ENCODE peak calls at places on chromosomes 12 and 14, in eight cellular contexts. V is upper lobe of right lung; Y is fibroblast of lung; K is SJSA1; F is cardiac muscle cell; D is CD8-positive, alpha-beta T cell; H is CD8-positive, alpha-beta memory T cell; M is transverse colon. S is an unnamed sample.

GRCh38 chr14:67335781-67336180 is 23.8 kb downstream of the ATP6V1D start:
- DNase-seq in V (no peak), Y (no peak), K (no peak), F (peak; percentile 35), D (no peak), H (no peak), M (no peak), S (peak; percentile 79)

GRCh38 chr14:36508418-36509051 is 11.5 kb downstream of the NKX2-1 start:
- DNase-seq in V (peak; percentile 87), Y (no peak), K (no peak), F (no peak), D (no peak), H (no peak), M (no peak), S (no peak)

GRCh38 chr12:93832126-93832525 is 155.0 kb downstream of the CRADD start:
- DNase-seq in V (no peak), Y (peak; percentile 36), K (no peak), F (peak; percentile 21), D (no peak), H (no peak), M (no peak), S (no peak)

GRCh38 chr12:22275847-22276246 is 58.7 kb downstream of the ST8SIA1 start:
- DNase-seq in V (peak; percentile 70), Y (peak; percentile 99), K (peak; percentile 74), F (peak; percentile 100), D (no peak), H (no peak), M (peak; percentile 67), S (no peak)

GRCh38 chr14:89495718-89496117 is 78.7 kb upstream of the FOXN3 start:
- DNase-seq in V (no peak), Y (no peak), K (no peak), F (no peak), D (no peak), H (no peak), M (no peak), S (no peak)

GRCh38 chr12:6613015-6613775 is 6.0 kb upstream of the CHD4 start:
- DNase-seq in V (peak; percentile 87), Y (peak; percentile 86), K (peak; percentile 92), F (peak; percentile 84), D (peak; percentile 18), H (no peak), M (peak; percentile 86), S (peak; percentile 59)

GRCh38 chr14:94025720-94026119 is 420 bp upstream of the OTUB2 start:
- DNase-seq in V (no peak), Y (peak; percentile 56), K (no peak), F (no peak), D (no peak), H (no peak), M (no peak), S (no peak)

GRCh38 chr14:75911883-75912282 is 69.9 kb downstream of the TGFB3 start:
- DNase-seq in V (no peak), Y (peak; percentile 69), K (no peak), F (peak; percentile 68), D (no peak), H (no peak), M (peak; percentile 57), S (no peak)

GRCh38 chr12:9648701-9649531 is 20.6 kb upstream of the CLEC2D start:
- DNase-seq in V (no peak), Y (peak; percentile 18), K (no peak), F (no peak), D (no peak), H (no peak), M (no peak), S (peak; percentile 58)

GRCh38 chr14:33057585-33057984 is 118.9 kb downstream of the NPAS3 start:
- DNase-seq in V (no peak), Y (no peak), K (no peak), F (no peak), D (no peak), H (no peak), M (no peak), S (no peak)

GRCh38 chr14:30906752-30907658 is 32.6 kb downstream of the COCH start:
- DNase-seq in V (no peak), Y (no peak), K (no peak), F (peak; percentile 56), D (no peak), H (no peak), M (no peak), S (peak; percentile 75)

GRCh38 chr12:64010069-64010686 is 165.7 kb downstream of the SRGAP1 start:
- DNase-seq in V (no peak), Y (peak; percentile 95), K (peak; percentile 53), F (peak; percentile 35), D (no peak), H (no peak), M (no peak), S (no peak)

GRCh38 chr12:234891-235415 is 21.0 kb upstream of the SLC6A12 start:
- DNase-seq in V (peak; percentile 29), Y (no peak), K (peak; percentile 24), F (no peak), D (no peak), H (no peak), M (no peak), S (no peak)

GRCh38 chr12:132674561-132674960 is 12.6 kb downstream of the POLE start:
- DNase-seq in V (no peak), Y (no peak), K (no peak), F (no peak), D (no peak), H (no peak), M (no peak), S (no peak)

GRCh38 chr12:43148711-43149110 is 403.3 kb downstream of the ADAMTS20 start:
- DNase-seq in V (no peak), Y (no peak), K (no peak), F (peak; percentile 30), D (no peak), H (no peak), M (no peak), S (no peak)

GRCh38 chr12:10372534-10372931 is 17.3 kb downstream of the KLRK1 start:
- DNase-seq in V (no peak), Y (no peak), K (no peak), F (no peak), D (no peak), H (no peak), M (peak; percentile 64), S (no peak)

GRCh38 chr12:53300187-53300586 is 692 bp downstream of the MYG1 start:
- DNase-seq in V (no peak), Y (peak; percentile 63), K (no peak), F (peak; percentile 57), D (no peak), H (no peak), M (no peak), S (peak; percentile 61)

GRCh38 chr12:131140697-131141096 is 187.0 kb downstream of the ADGRD1 start:
- DNase-seq in V (no peak), Y (no peak), K (peak; percentile 21), F (no peak), D (no peak), H (no peak), M (no peak), S (no peak)

GRCh38 chr12:39574785-39575497 is 44.7 kb downstream of the ABCD2 start:
- DNase-seq in V (no peak), Y (no peak), K (no peak), F (peak; percentile 2), D (no peak), H (no peak), M (no peak), S (no peak)

GRCh38 chr14:71730471-71730870 is 201.8 kb upstream of the RGS6 start:
- DNase-seq in V (no peak), Y (peak; percentile 66), K (no peak), F (no peak), D (no peak), H (no peak), M (no peak), S (no peak)

GRCh38 chr12:98373019-98373554 is 142.3 kb upstream of the TMPO start:
- DNase-seq in V (no peak), Y (peak; percentile 41), K (no peak), F (peak; percentile 71), D (no peak), H (no peak), M (no peak), S (peak; percentile 73)

GRCh38 chr12:15788266-15789214 is 648 bp downstream of the EPS8 start:
- DNase-seq in V (peak; percentile 68), Y (peak; percentile 61), K (no peak), F (peak; percentile 68), D (no peak), H (no peak), M (peak; percentile 51), S (no peak)

GRCh38 chr12:15782667-15783066 is 6.5 kb downstream of the EPS8 start:
- DNase-seq in V (no peak), Y (peak; percentile 74), K (no peak), F (peak; percentile 30), D (no peak), H (no peak), M (no peak), S (no peak)

GRCh38 chr12:15789215-15790171 is at the start of gene EPS8:
- DNase-seq in V (peak; percentile 96), Y (peak; percentile 90), K (peak; percentile 92), F (peak; percentile 96), D (peak; percentile 79), H (peak; percentile 76), M (peak; percentile 93), S (no peak)

GRCh38 chr12:15783288-15783687 is 5.9 kb downstream of the EPS8 start:
- DNase-seq in V (no peak), Y (peak; percentile 24), K (no peak), F (no peak), D (no peak), H (no peak), M (no peak), S (no peak)

DNA sequence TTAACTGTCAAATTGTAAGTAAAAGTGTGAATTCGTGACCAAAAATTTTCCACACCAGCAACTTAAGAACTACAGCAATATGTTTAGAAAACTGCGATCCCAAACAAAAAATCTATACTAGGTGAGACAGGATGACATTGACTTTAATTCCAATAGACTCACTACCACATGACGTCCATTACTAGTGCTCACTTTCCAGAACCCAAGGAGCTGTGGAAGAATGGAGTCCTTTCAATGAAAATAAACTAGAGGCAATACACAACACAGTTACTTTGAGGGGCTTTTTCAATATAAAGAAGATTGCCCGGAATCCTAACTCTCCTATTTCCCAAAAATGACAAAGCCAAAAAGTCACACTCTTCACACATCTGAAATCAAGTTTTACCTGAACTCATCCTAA is 1.4 kb downstream of the EPS8 start:
- DNase-seq in V (no peak), Y (no peak), K (no peak), F (no peak), D (no peak), H (no peak), M (no peak), S (no peak)
- H3K4me3 ChIP-seq in V (peak overlapping the region; percentile 79), Y (peak overlapping the region; percentile 91), K (peak overlapping the region; percentile 70), F (no peak overlapping the region), D (no peak overlapping the region), H (no peak overlapping the region), M (peak overlapping the region; percentile 79), S (no peak overlapping the region)

GRCh38 chr12:103556890-103557667 is 30.0 kb upstream of the STAB2 start:
- DNase-seq in V (no peak), Y (no peak), K (no peak), F (no peak), D (no peak), H (no peak), M (no peak), S (no peak)
- H3K27ac ChIP-seq in V (no peak overlapping the region), Y (no peak overlapping the region), K (no peak overlapping the region), F (no peak overlapping the region), D (no peak overlapping the region), H (no peak overlapping the region), M (peak overlapping the region; percentile 50), S (no peak overlapping the region)

GRCh38 chr14:65360144-65360784 is 52.3 kb upstream of the FUT8 start:
- DNase-seq in V (no peak), Y (peak; percentile 16), K (no peak), F (no peak), D (no peak), H (no peak), M (no peak), S (no peak)
- H3K4me3 ChIP-seq in V (no peak overlapping the region), Y (no peak overlapping the region), K (no peak overlapping the region), F (no peak overlapping the region), D (no peak overlapping the region), H (no peak overlapping the region), M (no peak overlapping the region), S (no peak overlapping the region)

GRCh38 chr14:96081767-96082400 is 42.7 kb downstream of the C14orf132 start:
- DNase-seq in V (no peak), Y (no peak), K (no peak), F (no peak), D (no peak), H (no peak), M (no peak), S (no peak)
- H3K27ac ChIP-seq in V (no peak overlapping the region), Y (no peak overlapping the region), K (no peak overlapping the region), F (no peak overlapping the region), D (no peak overlapping the region), H (no peak overlapping the region), M (no peak overlapping the region), S (peak overlapping the region; percentile 95)

S was measured in Karpas-422.